ENCODE peak calls at places on chromosomes 13 and 19, in ten cellular contexts. V is retinal pigment epithelial cell, D is GM12865, O is fibroblast of lung, L is GM13977, K is WTC11, U is transverse colon, P is cardiac muscle cell, T is gastrocnemius medialis, M is lung. S is an unnamed sample.

GRCh38 chr13:50838701-50839100 is 4.8 kb downstream of the DLEU7 start:
- DNase-seq in V (no peak), D (no peak), O (no peak), L (no peak), K (no peak), U (no peak), P (no peak), T (no peak), M (no peak), S (no peak)

GRCh38 chr13:31221057-31221456 is 21.3 kb downstream of the B3GLCT start:
- DNase-seq in V (no peak), D (no peak), O (no peak), L (no peak), K (no peak), U (no peak), P (no peak), T (no peak), M (no peak), S (no peak)

GRCh38 chr13:49603318-49603717 is 18.0 kb upstream of the RCBTB1 start:
- DNase-seq in V (no peak), D (no peak), O (no peak), L (no peak), K (no peak), U (no peak), P (no peak), T (no peak), M (no peak), S (no peak)

GRCh38 chr19:1766800-1767352 is 13.6 kb downstream of the ONECUT3 start:
- DNase-seq in V (no peak), D (no peak), O (no peak), L (peak; percentile 42), K (no peak), U (no peak), P (no peak), T (no peak), M (no peak), S (no peak)

GRCh38 chr13:77207943-77208342 is 119.0 kb downstream of the MYCBP2 start:
- DNase-seq in V (no peak), D (no peak), O (peak; percentile 92), L (no peak), K (no peak), U (no peak), P (no peak), T (no peak), M (no peak), S (no peak)

GRCh38 chr19:22616659-22617058 is 17.5 kb upstream of the ZNF492 start:
- DNase-seq in V (no peak), D (no peak), O (no peak), L (no peak), K (no peak), U (no peak), P (no peak), T (no peak), M (no peak), S (no peak)

GRCh38 chr19:39951686-39952085 is 17.3 kb upstream of the FCGBP start:
- DNase-seq in V (no peak), D (no peak), O (peak; percentile 23), L (no peak), K (no peak), U (no peak), P (no peak), T (no peak), M (no peak), S (no peak)

GRCh38 chr13:30526612-30527217 is 61.0 kb upstream of the HMGB1 start:
- DNase-seq in V (no peak), D (no peak), O (peak; percentile 7), L (no peak), K (peak; percentile 16), U (no peak), P (peak; percentile 16), T (no peak), M (no peak), S (no peak)

GRCh38 chr13:73169971-73170370 is 111.2 kb downstream of the KLF5 start:
- DNase-seq in V (no peak), D (peak; percentile 5), O (peak; percentile 13), L (no peak), K (no peak), U (no peak), P (no peak), T (no peak), M (no peak), S (no peak)

GRCh38 chr19:7168941-7169340 is 99.4 kb downstream of the ZNF557 start:
- DNase-seq in V (no peak), D (no peak), O (peak; percentile 39), L (no peak), K (no peak), U (no peak), P (no peak), T (no peak), M (no peak), S (no peak)

GRCh38 chr13:102291587-102292218 is 110.1 kb downstream of the FGF14 start:
- DNase-seq in V (peak; percentile 66), D (no peak), O (peak; percentile 38), L (no peak), K (no peak), U (no peak), P (no peak), T (no peak), M (no peak), S (no peak)

GRCh38 chr19:18514800-18515682 is 6.8 kb downstream of the ELL start:
- DNase-seq in V (peak; percentile 34), D (no peak), O (no peak), L (no peak), K (no peak), U (peak; percentile 80), P (peak; percentile 32), T (no peak), M (peak; percentile 77), S (no peak)

GRCh38 chr19:12052057-12052570 is 647 bp downstream of the ZNF878 start:
- DNase-seq in V (no peak), D (no peak), O (peak; percentile 23), L (no peak), K (no peak), U (no peak), P (no peak), T (no peak), M (no peak), S (no peak)

GRCh38 chr13:100245099-100245498 is 156.2 kb downstream of the PCCA start:
- DNase-seq in V (no peak), D (no peak), O (peak; percentile 18), L (no peak), K (no peak), U (no peak), P (no peak), T (no peak), M (no peak), S (no peak)
- TF ChIP-seq CTCF in V (no peak), D (no peak), O (no peak), L (no peak), K (no peak), U (no peak), P (no peak), T (no peak), M (no peak), S (no peak)

GRCh38 chr13:75637101-75637774 is 1.1 kb downstream of the LMO7 start:
- DNase-seq in V (no peak), D (no peak), O (no peak), L (peak; percentile 19), K (peak; percentile 34), U (no peak), P (no peak), T (no peak), M (no peak), S (no peak)

GRCh38 chr13:75633285-75633684 is 2.8 kb upstream of the LMO7 start:
- DNase-seq in V (no peak), D (no peak), O (peak; percentile 96), L (no peak), K (no peak), U (no peak), P (no peak), T (no peak), M (no peak), S (no peak)

GRCh38 chr13:75636339-75637095 is 387 bp downstream of the LMO7 start:
- DNase-seq in V (no peak), D (peak; percentile 65), O (peak; percentile 51), L (peak; percentile 57), K (peak; percentile 57), U (peak; percentile 25), P (peak; percentile 10), T (no peak), M (no peak), S (peak; percentile 62)

GRCh38 chr13:75635101-75635620 is 969 bp upstream of the LMO7 start:
- DNase-seq in V (no peak), D (no peak), O (peak; percentile 39), L (peak; percentile 32), K (no peak), U (no peak), P (no peak), T (no peak), M (no peak), S (peak; percentile 32)

GRCh38 chr13:75635621-75636338 is at the start of gene LMO7:
- DNase-seq in V (no peak), D (peak; percentile 12), O (peak; percentile 75), L (peak; percentile 84), K (peak; percentile 85), U (peak; percentile 61), P (peak; percentile 49), T (no peak), M (peak; percentile 53), S (peak; percentile 83)
- TF ChIP-seq CTCF in V (no peak), D (no peak), O (no peak), L (no peak), K (no peak), U (no peak), P (no peak), T (no peak), M (no peak), S (no peak)

GRCh38 chr13:70432276-70432805 is 324.1 kb upstream of the KLHL1 start:
- DNase-seq in V (no peak), D (no peak), O (no peak), L (no peak), K (no peak), U (no peak), P (no peak), T (no peak), M (no peak), S (no peak)
- TF ChIP-seq CTCF in V (no peak), D (no peak), O (no peak), L (no peak), K (no peak), U (no peak), P (no peak), T (no peak), M (no peak), S (no peak)

GRCh38 chr19:10653482-10653731 is 739 bp upstream of the ILF3 start:
- DNase-seq in V (no peak), D (no peak), O (no peak), L (no peak), K (no peak), U (no peak), P (no peak), T (no peak), M (no peak), S (no peak)

GRCh38 chr19:10653732-10654609 is at the start of gene ILF3:
- DNase-seq in V (peak; percentile 100), D (peak; percentile 100), O (peak; percentile 100), L (peak; percentile 98), K (peak; percentile 99), U (peak; percentile 100), P (peak; percentile 100), T (peak; percentile 100), M (peak; percentile 100), S (peak; percentile 97)

GRCh38 chr19:10651821-10652220 is 2.3 kb upstream of the ILF3 start:
- DNase-seq in V (no peak), D (no peak), O (no peak), L (no peak), K (no peak), U (no peak), P (no peak), T (no peak), M (no peak), S (no peak)

GRCh38 chr19:10654610-10655456 is 687 bp downstream of the ILF3 start:
- DNase-seq in V (no peak), D (peak; percentile 74), O (peak; percentile 13), L (peak; percentile 94), K (peak; percentile 87), U (peak; percentile 52), P (peak; percentile 66), T (peak; percentile 18), M (peak; percentile 49), S (peak; percentile 88)

GRCh38 chr19:10655457-10656312 is 1.5 kb downstream of the ILF3 start:
- DNase-seq in V (no peak), D (no peak), O (peak; percentile 42), L (no peak), K (no peak), U (peak; percentile 18), P (peak; percentile 28), T (no peak), M (no peak), S (no peak)
- TF ChIP-seq CTCF in V (peak; percentile 26), D (no peak), O (peak; percentile 16), L (no peak), K (no peak), U (no peak), P (no peak), T (no peak), M (no peak), S (peak; percentile 4)